ENCODE peak calls at places on chromosome X, in five cellular contexts. F is transverse colon, C is right lobe of liver, L is body of pancreas, E is stomach. J is an unnamed sample. For H3K4me1, the result is how much of the 10 kb centered on the place peaks cover.

GRCh38 chrX:3627579-3627978 is 85.9 kb downstream of the PRKX start:
- DNase-seq in E (no peak), L (no peak), F (no peak), C (no peak), J (no peak)

GRCh38 chrX:98071331-98071730 is 1187.6 kb downstream of the RPA4 start:
- DNase-seq in C (no peak), E (no peak), F (no peak), L (no peak), J (no peak)

GRCh38 chrX:30283456-30284200 is 25.6 kb downstream of the NR0B1 start:
- DNase-seq in E (no peak), F (no peak), C (no peak), L (no peak), J (no peak)

GRCh38 chrX:114583646-114584433 is at the start of gene HTR2C:
- DNase-seq in E (no peak), C (no peak), L (no peak), F (no peak), J (no peak)

GRCh38 chrX:135275973-135276372 is 24.1 kb downstream of the ETDA start:
- DNase-seq in L (no peak), F (no peak), E (no peak), C (no peak), J (no peak)

GRCh38 chrX:98067611-98068010 is 1183.9 kb downstream of the RPA4 start:
- DNase-seq in E (no peak), F (no peak), L (no peak), C (no peak), J (no peak)

GRCh38 chrX:134480061-134480460 is 20.1 kb downstream of the HPRT1 start:
- DNase-seq in C (no peak), E (no peak), L (no peak), F (no peak), J (no peak)

GRCh38 chrX:134654398-134655012 is 3.8 kb downstream of the PLAC1 start:
- DNase-seq in F (no peak), E (no peak), L (no peak), C (no peak), J (no peak)

GRCh38 chrX:23656684-23657083 is 10.6 kb upstream of the PRDX4 start:
- DNase-seq in F (no peak), E (no peak), L (no peak), C (no peak), J (no peak)

GRCh38 chrX:49171752-49172279 is at the start of gene PLP2:
- DNase-seq in L (peak), F (peak), C (peak), E (peak), J (peak)

GRCh38 chrX:72294497-72294896 is 11.2 kb downstream of the CITED1 start:
- DNase-seq in E (no peak), L (no peak), C (no peak), F (no peak), J (no peak)

GRCh38 chrX:96373047-96373355 is 311.6 kb upstream of the DIAPH2 start:
- DNase-seq in L (no peak), E (no peak), F (no peak), C (no peak), J (no peak)
- TF ChIP-seq CTCF in L (no peak), E (no peak), F (no peak), C (no peak), J (no peak)

GRCh38 chrX:47244676-47245075 is 11.9 kb downstream of the USP11 start:
- DNase-seq in C (no peak), F (no peak), L (no peak), E (no peak), J (no peak)
- TF ChIP-seq POLR2A in C (no peak), F (no peak), L (no peak), E (no peak), J (no peak)

GRCh38 chrX:42943051-42943450 is 165.1 kb upstream of the PPP1R2C start:
- DNase-seq in E (no peak), F (no peak), C (no peak), L (no peak), J (no peak)
- H3K4me1 ChIP-seq in E (under half), F (under half), C (under half), L (under half), J (under half)

GRCh38 chrX:106615041-106615440 is 3.3 kb downstream of the RADX start:
- DNase-seq in E (no peak), C (no peak), F (no peak), L (no peak), J (no peak)

GRCh38 chrX:106621836-106622235 is 10.1 kb downstream of the RADX start:
- DNase-seq in F (no peak), E (no peak), C (no peak), L (no peak), J (no peak)

GRCh38 chrX:106619797-106620196 is 8.0 kb downstream of the RADX start:
- DNase-seq in C (no peak), L (no peak), F (no peak), E (no peak), J (no peak)
- TF ChIP-seq CTCF in C (peak), L (peak), F (no peak), E (peak), J (no peak)

GRCh38 chrX:129843459-129844306 is at the start of gene ZDHHC9:
- DNase-seq in F (peak), E (peak), L (peak), C (peak), J (peak)
- TF ChIP-seq POLR2A in F (peak), E (no peak), L (peak), C (peak), J (peak)